ENCODE peak calls at places on chromosomes 7 and 10, in nine cellular contexts. G is lower lobe of right lung; T is sigmoid colon; N is epithelial cell of proximal tubule; V is left cardiac atrium; Q is activated T-helper 1 cell treated with anti-CD3 and anti-CD28 coated beads, Interleukin-12 subunit alpha, Interleukin-12 subunit beta, Interleukin-2, Interleukin-4 antibody, amounts not matched to agents 30 ng/mL and 10 ng/mL and 1 ng/mL, durations not matched to agents 14 hours and 24 hours and 36 hours; W is aorta; C is SK-N-DZ; Z is non-pigmented ciliary epithelial cell. P is an unnamed sample.

GRCh38 chr10:11877506-11877905 is 54.4 kb downstream of the PROSER2 start:
- DNase-seq in V (no peak), Q (no peak), N (no peak), Z (no peak), T (peak; percentile 55), W (peak; percentile 50), G (no peak), C (no peak), P (no peak)

GRCh38 chr7:880450-880849 is 4.1 kb downstream of the GET4 start:
- DNase-seq in C (no peak), W (no peak), T (no peak), N (no peak), G (no peak), Q (no peak), V (no peak), Z (no peak), P (no peak)

GRCh38 chr7:137953043-137953691 is 48.7 kb downstream of the CREB3L2 start:
- DNase-seq in C (no peak), G (no peak), V (no peak), N (peak; percentile 79), Z (no peak), T (no peak), W (no peak), Q (no peak), P (no peak)

GRCh38 chr10:105837951-105838350 is 1196.9 kb downstream of the SORCS3 start:
- DNase-seq in W (no peak), Q (no peak), G (no peak), C (peak; percentile 8), T (no peak), Z (no peak), N (peak; percentile 7), V (no peak), P (no peak)

GRCh38 chr7:105130048-105130447 is 116.0 kb downstream of the KMT2E start:
- DNase-seq in W (no peak), Q (no peak), T (no peak), Z (no peak), C (no peak), N (no peak), G (no peak), V (no peak), P (no peak)

GRCh38 chr10:2917926-2918325 is 149.4 kb upstream of the PFKP start:
- DNase-seq in N (no peak), V (no peak), G (no peak), T (no peak), Q (no peak), W (no peak), Z (no peak), C (no peak), P (no peak)

GRCh38 chr10:70053212-70053895 is 708 bp downstream of the MACROH2A2 start:
- DNase-seq in Q (no peak), T (no peak), C (no peak), Z (no peak), W (peak; percentile 80), G (no peak), V (peak; percentile 35), N (no peak), P (no peak)

GRCh38 chr7:151043959-151044358 is 4.4 kb upstream of the ASIC3 start:
- DNase-seq in Z (no peak), Q (no peak), W (no peak), V (no peak), T (no peak), C (no peak), G (no peak), N (no peak), P (no peak)

GRCh38 chr7:158357898-158358821 is 229.5 kb downstream of the PTPRN2 start:
- DNase-seq in W (peak; percentile 41), Z (no peak), C (no peak), V (no peak), Q (no peak), T (peak; percentile 33), G (no peak), N (no peak), P (no peak)

P was measured in activated naive CD4-positive, alpha-beta T cell treated with anti-CD3 and anti-CD28 coated beads, Interleukin-2, amount 50 U/mL, for 16 hours.